ENCODE peak calls at places on chromosomes 6 and 20, in six cellular contexts. One of them, this sample, is unnamed.

GRCh38 chr6:44377484-44377883 is 10.0 kb upstream of the CDC5L start:
- DNase-seq in epithelial cell of esophagus: no peak
- DNase-seq in AG04450: no peak
- DNase-seq in choroid plexus epithelial cell: no peak
- DNase-seq in NT2/D1: no peak
- DNase-seq in tibial nerve: no peak
- DNase-seq in this sample: no peak

GRCh38 chr6:85640806-85641205 is 1.9 kb downstream of the SYNCRIP start:
- DNase-seq in epithelial cell of esophagus: no peak
- DNase-seq in NT2/D1: no peak
- DNase-seq in choroid plexus epithelial cell: peak
- DNase-seq in AG04450: no peak
- DNase-seq in tibial nerve: no peak
- DNase-seq in this sample: no peak

GRCh38 chr6:52545844-52546119 is 31.1 kb downstream of the TRAM2 start:
- DNase-seq in epithelial cell of esophagus: peak
- DNase-seq in NT2/D1: no peak
- DNase-seq in AG04450: no peak
- DNase-seq in tibial nerve: no peak
- DNase-seq in choroid plexus epithelial cell: no peak
- DNase-seq in this sample: no peak

GRCh38 chr20:35307666-35308653 is 15.7 kb upstream of the FAM83C start:
- DNase-seq in NT2/D1: no peak
- DNase-seq in epithelial cell of esophagus: peak
- DNase-seq in choroid plexus epithelial cell: peak
- DNase-seq in AG04450: no peak
- DNase-seq in tibial nerve: no peak
- DNase-seq in this sample: no peak

GRCh38 chr6:19865178-19865577 is 28.0 kb downstream of the ID4 start:
- DNase-seq in AG04450: no peak
- DNase-seq in NT2/D1: no peak
- DNase-seq in choroid plexus epithelial cell: no peak
- DNase-seq in tibial nerve: no peak
- DNase-seq in epithelial cell of esophagus: no peak
- DNase-seq in this sample: no peak

GRCh38 chr6:163209005-163209404 is 205.5 kb upstream of the QKI start:
- DNase-seq in NT2/D1: no peak
- DNase-seq in tibial nerve: no peak
- DNase-seq in AG04450: no peak
- DNase-seq in choroid plexus epithelial cell: no peak
- DNase-seq in epithelial cell of esophagus: no peak
- DNase-seq in this sample: no peak

GRCh38 chr6:16374796-16375195 is 136.4 kb downstream of the GMPR start:
- DNase-seq in NT2/D1: no peak
- DNase-seq in choroid plexus epithelial cell: no peak
- DNase-seq in AG04450: no peak
- DNase-seq in epithelial cell of esophagus: no peak
- DNase-seq in tibial nerve: no peak
- DNase-seq in this sample: no peak

GRCh38 chr6:132919028-132919427 is 104.7 kb downstream of the RPS12 start:
- DNase-seq in choroid plexus epithelial cell: peak
- DNase-seq in AG04450: peak
- DNase-seq in epithelial cell of esophagus: no peak
- DNase-seq in tibial nerve: no peak
- DNase-seq in NT2/D1: no peak
- DNase-seq in this sample: no peak

GRCh38 chr6:170093658-170094596 is 197.0 kb downstream of the DLL1 start:
- DNase-seq in AG04450: no peak
- DNase-seq in choroid plexus epithelial cell: no peak
- DNase-seq in epithelial cell of esophagus: no peak
- DNase-seq in NT2/D1: no peak
- DNase-seq in tibial nerve: no peak
- DNase-seq in this sample: no peak

GRCh38 chr6:155352812-155353211 is 38.5 kb upstream of the TFB1M start:
- DNase-seq in epithelial cell of esophagus: no peak
- DNase-seq in AG04450: peak
- DNase-seq in tibial nerve: no peak
- DNase-seq in NT2/D1: no peak
- DNase-seq in choroid plexus epithelial cell: peak
- DNase-seq in this sample: no peak

GRCh38 chr6:132819405-132820145 is 5.2 kb downstream of the RPS12 start:
- DNase-seq in epithelial cell of esophagus: peak
- DNase-seq in choroid plexus epithelial cell: no peak
- DNase-seq in tibial nerve: no peak
- DNase-seq in AG04450: no peak
- DNase-seq in NT2/D1: no peak
- DNase-seq in this sample: no peak

GRCh38 chr20:17904027-17904426 is 64.6 kb downstream of the SNX5 start:
- DNase-seq in epithelial cell of esophagus: no peak
- DNase-seq in NT2/D1: no peak
- DNase-seq in tibial nerve: no peak
- DNase-seq in AG04450: no peak
- DNase-seq in choroid plexus epithelial cell: no peak
- DNase-seq in this sample: no peak

GRCh38 chr6:946546-946945 is 253.6 kb upstream of the EXOC2 start:
- DNase-seq in AG04450: no peak
- DNase-seq in epithelial cell of esophagus: no peak
- DNase-seq in choroid plexus epithelial cell: peak
- DNase-seq in NT2/D1: no peak
- DNase-seq in tibial nerve: no peak
- DNase-seq in this sample: no peak

GRCh38 chr20:1166963-1167720 is 17.6 kb downstream of the TMEM74B start:
- DNase-seq in epithelial cell of esophagus: no peak
- DNase-seq in AG04450: no peak
- DNase-seq in tibial nerve: no peak
- DNase-seq in NT2/D1: no peak
- DNase-seq in choroid plexus epithelial cell: no peak
- DNase-seq in this sample: no peak

GRCh38 chr6:49849121-49849907 is 17.0 kb downstream of the CRISP1 start:
- DNase-seq in epithelial cell of esophagus: peak
- DNase-seq in NT2/D1: peak
- DNase-seq in tibial nerve: no peak
- DNase-seq in AG04450: peak
- DNase-seq in choroid plexus epithelial cell: peak
- DNase-seq in this sample: peak

GRCh38 chr20:2340823-2341222 is 39.9 kb upstream of the TGM6 start:
- DNase-seq in NT2/D1: no peak
- DNase-seq in choroid plexus epithelial cell: no peak
- DNase-seq in AG04450: no peak
- DNase-seq in epithelial cell of esophagus: no peak
- DNase-seq in tibial nerve: no peak
- DNase-seq in this sample: no peak

GRCh38 chr6:5599112-5599511 is 337.8 kb downstream of the FARS2 start:
- DNase-seq in epithelial cell of esophagus: no peak
- DNase-seq in AG04450: no peak
- DNase-seq in NT2/D1: no peak
- DNase-seq in tibial nerve: no peak
- DNase-seq in choroid plexus epithelial cell: no peak
- DNase-seq in this sample: no peak

GRCh38 chr20:19944772-19945459 is 72.2 kb upstream of the NAA20 start:
- DNase-seq in tibial nerve: no peak
- DNase-seq in AG04450: no peak
- DNase-seq in choroid plexus epithelial cell: peak
- DNase-seq in NT2/D1: no peak
- DNase-seq in epithelial cell of esophagus: no peak
- DNase-seq in this sample: no peak

DNA sequence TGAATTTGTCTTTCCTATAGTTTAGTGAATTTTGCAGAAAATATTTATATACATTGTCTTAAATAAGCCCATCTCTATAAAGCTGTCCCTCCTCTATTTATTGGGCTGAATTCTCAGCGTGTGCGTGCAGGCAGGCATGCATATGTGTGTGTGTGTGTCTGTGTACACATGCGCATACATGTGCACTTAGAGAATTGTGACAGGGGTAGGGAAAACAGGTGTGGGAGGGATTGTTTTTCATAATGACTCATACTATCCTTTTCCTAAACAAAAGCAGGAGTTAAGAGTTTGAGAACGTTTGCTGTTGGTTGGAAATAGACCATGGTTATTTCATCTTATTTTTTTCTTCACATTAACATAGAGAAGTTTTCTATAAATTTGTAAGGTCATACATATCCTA is 43.4 kb upstream of the FABP7 start:
- DNase-seq in NT2/D1: no peak
- DNase-seq in epithelial cell of esophagus: peak
- DNase-seq in choroid plexus epithelial cell: no peak
- DNase-seq in tibial nerve: no peak
- DNase-seq in AG04450: no peak
- DNase-seq in this sample: no peak
- H3K4me3 ChIP-seq in NT2/D1: no peak
- H3K4me3 ChIP-seq in epithelial cell of esophagus: no peak
- H3K4me3 ChIP-seq in choroid plexus epithelial cell: no peak
- H3K4me3 ChIP-seq in tibial nerve: no peak
- H3K4me3 ChIP-seq in AG04450: no peak
- H3K4me3 ChIP-seq in this sample: no peak

DNA sequence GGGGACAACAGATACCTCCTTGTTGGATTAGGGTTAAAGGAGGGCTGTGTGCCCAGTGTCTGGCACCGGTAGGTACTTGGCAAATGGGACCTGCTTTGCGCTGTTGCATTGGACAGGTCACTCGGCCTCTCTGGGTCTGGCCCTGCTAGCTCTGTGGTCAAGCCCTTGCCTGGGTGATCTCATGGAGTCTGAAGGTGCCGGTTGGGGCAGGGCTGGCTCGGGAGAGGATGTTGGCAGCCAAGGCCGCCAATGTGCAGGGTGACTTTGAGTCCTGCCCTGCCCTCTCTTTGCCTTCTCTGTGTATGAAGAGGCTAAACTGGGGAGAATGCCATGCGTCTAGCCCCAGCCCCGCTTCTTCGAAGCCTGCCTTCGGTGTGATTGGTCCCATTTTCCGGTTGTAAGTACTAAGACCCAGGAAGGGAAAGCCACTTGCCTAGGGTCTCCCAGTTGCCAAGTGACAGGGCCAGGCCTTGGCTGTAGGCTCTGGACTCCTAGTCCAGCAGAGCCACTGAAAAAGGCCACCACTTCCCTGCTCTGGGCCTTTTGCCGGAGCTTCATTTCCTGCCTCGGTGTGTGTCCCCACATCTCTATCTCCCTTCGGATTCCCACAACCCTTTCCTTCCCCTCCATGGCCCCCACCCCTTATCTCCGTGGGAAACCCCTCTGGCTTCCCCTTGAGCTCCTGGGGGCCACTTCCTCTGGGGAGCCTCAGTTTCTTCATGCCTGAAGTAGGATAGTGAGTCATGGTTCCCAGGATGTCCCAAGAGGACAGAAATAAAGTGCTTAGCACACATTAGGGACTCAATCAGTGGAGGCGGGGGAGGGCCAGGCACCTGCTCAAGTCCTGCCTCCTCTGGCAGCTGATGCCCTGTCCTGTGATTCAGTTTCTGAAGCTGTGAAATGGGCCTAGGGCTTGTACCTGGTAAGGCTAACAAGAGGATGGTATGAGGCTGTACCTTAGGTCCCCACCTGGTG is 3.9 kb downstream of the SRC start:
- DNase-seq in choroid plexus epithelial cell: peak
- DNase-seq in NT2/D1: no peak
- DNase-seq in tibial nerve: no peak
- DNase-seq in AG04450: no peak
- DNase-seq in epithelial cell of esophagus: no peak
- DNase-seq in this sample: no peak
- H3K4me3 ChIP-seq in choroid plexus epithelial cell: no peak
- H3K4me3 ChIP-seq in NT2/D1: no peak
- H3K4me3 ChIP-seq in tibial nerve: no peak
- H3K4me3 ChIP-seq in AG04450: no peak
- H3K4me3 ChIP-seq in epithelial cell of esophagus: no peak
- H3K4me3 ChIP-seq in this sample: no peak

DNA sequence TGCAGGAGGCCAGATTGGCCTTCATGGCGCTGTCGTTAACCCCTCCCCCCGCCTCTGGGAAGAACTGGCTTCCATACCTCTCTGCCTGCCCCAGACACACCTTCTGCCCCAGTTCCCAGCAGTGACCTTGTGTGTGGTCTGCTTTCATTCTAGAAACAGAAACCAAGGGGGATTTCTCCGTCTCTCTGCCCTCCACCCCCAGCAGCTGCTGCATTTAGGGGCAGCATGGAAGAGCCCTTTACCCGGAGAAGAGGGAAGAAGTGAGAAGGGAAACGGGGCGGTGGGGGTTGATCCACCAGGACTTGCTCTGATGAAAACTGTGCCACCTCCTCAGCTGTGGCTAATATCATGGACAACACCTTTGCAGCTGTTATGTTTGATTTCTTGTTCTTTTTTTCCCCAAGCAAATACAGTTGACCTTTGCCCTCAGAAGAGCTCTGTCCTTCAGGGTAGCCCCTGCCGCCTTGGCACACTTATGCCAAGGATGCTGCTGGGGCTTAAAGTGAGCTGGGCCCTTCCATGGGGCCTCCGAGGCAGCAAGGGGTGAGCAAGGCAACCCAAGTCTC is 6.1 kb downstream of the GLP1R start:
- DNase-seq in tibial nerve: no peak
- DNase-seq in epithelial cell of esophagus: no peak
- DNase-seq in AG04450: no peak
- DNase-seq in choroid plexus epithelial cell: no peak
- DNase-seq in NT2/D1: no peak
- DNase-seq in this sample: no peak
- H3K4me3 ChIP-seq in tibial nerve: no peak
- H3K4me3 ChIP-seq in epithelial cell of esophagus: no peak
- H3K4me3 ChIP-seq in AG04450: no peak
- H3K4me3 ChIP-seq in choroid plexus epithelial cell: no peak
- H3K4me3 ChIP-seq in NT2/D1: no peak
- H3K4me3 ChIP-seq in this sample: no peak

DNA sequence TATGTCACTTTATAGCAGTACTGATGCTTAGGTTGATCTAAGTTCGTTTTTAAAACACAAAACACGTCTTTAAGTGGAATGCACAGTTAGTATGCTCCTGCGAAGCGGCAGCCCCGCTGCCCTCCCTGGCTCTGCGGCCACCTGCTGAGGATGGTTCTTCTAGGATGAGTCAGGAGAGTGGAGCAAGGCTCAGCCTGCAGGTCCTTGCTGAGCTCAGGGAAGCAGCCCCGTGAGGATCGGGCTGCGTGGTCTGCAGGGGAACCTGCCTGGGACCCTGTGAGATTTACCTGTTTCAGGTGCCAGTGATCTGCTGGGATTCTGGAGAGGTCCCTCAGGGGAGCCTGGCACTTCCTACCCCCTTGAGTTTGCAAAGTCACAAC is 57.5 kb downstream of the SYNJ2 start:
- DNase-seq in AG04450: no peak
- DNase-seq in NT2/D1: peak
- DNase-seq in choroid plexus epithelial cell: peak
- DNase-seq in tibial nerve: no peak
- DNase-seq in epithelial cell of esophagus: peak
- DNase-seq in this sample: no peak
- H3K4me3 ChIP-seq in AG04450: no peak
- H3K4me3 ChIP-seq in NT2/D1: no peak
- H3K4me3 ChIP-seq in choroid plexus epithelial cell: no peak
- H3K4me3 ChIP-seq in tibial nerve: no peak
- H3K4me3 ChIP-seq in epithelial cell of esophagus: no peak
- H3K4me3 ChIP-seq in this sample: no peak

GRCh38 chr6:33297406-33297955 is 1.3 kb downstream of the RGL2 start:
- DNase-seq in tibial nerve: no peak
- DNase-seq in AG04450: no peak
- DNase-seq in epithelial cell of esophagus: peak
- DNase-seq in NT2/D1: no peak
- DNase-seq in choroid plexus epithelial cell: no peak
- DNase-seq in this sample: no peak
- H3K4me3 ChIP-seq in tibial nerve: peak
- H3K4me3 ChIP-seq in AG04450: peak
- H3K4me3 ChIP-seq in epithelial cell of esophagus: peak
- H3K4me3 ChIP-seq in NT2/D1: peak
- H3K4me3 ChIP-seq in choroid plexus epithelial cell: peak
- H3K4me3 ChIP-seq in this sample: peak